ENCODE peak calls at places on chromosomes 5 and 9, in ten cellular contexts. N is ovary, T is sigmoid colon, G is psoas muscle, B is upper lobe of left lung, P is uterus, L is heart left ventricle, J is Caco-2, Z is right lobe of liver, A is cardiac muscle cell. O is an unnamed sample.
A peak's percentile ranks its signal among the peaks of the same experiment; 100 is the strongest.

GRCh38 chr5:81787843-81788242 is 36.9 kb upstream of the SSBP2 start:
- DNase-seq in J (no peak), A (peak; percentile 91), N (peak; percentile 45), B (no peak), P (peak; percentile 53), Z (no peak), L (no peak), G (peak; percentile 31), T (peak; percentile 89), O (peak; percentile 86)

GRCh38 chr9:20726144-20726543 is 42.1 kb downstream of the FOCAD start:
- DNase-seq in T (no peak), N (no peak), G (no peak), B (no peak), J (no peak), P (no peak), Z (no peak), L (no peak), A (no peak), O (no peak)

GRCh38 chr5:76617675-76618074 is 5.5 kb downstream of the F2RL2 start:
- DNase-seq in G (no peak), B (no peak), L (no peak), N (no peak), P (no peak), A (peak; percentile 72), T (no peak), J (no peak), Z (no peak), O (no peak)

GRCh38 chr5:140480310-140481014 is 67.0 kb upstream of the EIF4EBP3 start:
- DNase-seq in G (no peak), A (peak; percentile 19), Z (no peak), N (no peak), B (no peak), T (no peak), P (no peak), L (no peak), J (no peak), O (no peak)

GRCh38 chr5:132688536-132689409 is 15.0 kb downstream of the IL4 start:
- DNase-seq in N (no peak), Z (no peak), L (no peak), B (no peak), J (no peak), G (no peak), T (no peak), A (peak; percentile 42), P (no peak), O (no peak)

GRCh38 chr9:99807276-99807852 is 14.3 kb upstream of the NR4A3 start:
- DNase-seq in G (peak; percentile 58), P (peak; percentile 65), Z (peak; percentile 63), B (no peak), J (peak; percentile 55), N (peak; percentile 54), L (peak; percentile 64), T (peak; percentile 85), A (peak; percentile 70), O (peak; percentile 36)

GRCh38 chr5:15827786-15828185 is 327.8 kb downstream of the FBXL7 start:
- DNase-seq in Z (no peak), A (no peak), G (no peak), P (no peak), N (no peak), L (no peak), B (no peak), J (no peak), T (no peak), O (no peak)

GRCh38 chr9:690517-691111 is 150.9 kb upstream of the DMRT1 start:
- DNase-seq in T (no peak), N (no peak), B (no peak), P (no peak), Z (no peak), J (no peak), A (no peak), L (no peak), G (no peak), O (no peak)

GRCh38 chr5:23139338-23140171 is 286.4 kb upstream of the CDH12 start:
- DNase-seq in G (no peak), L (no peak), N (no peak), T (no peak), B (no peak), Z (no peak), A (peak; percentile 4), P (no peak), J (no peak), O (no peak)

GRCh38 chr5:154390746-154391359 is 54.9 kb upstream of the SAP30L start:
- DNase-seq in A (no peak), T (no peak), B (no peak), L (no peak), Z (no peak), P (no peak), G (no peak), J (no peak), N (no peak), O (no peak)

GRCh38 chr5:68041293-68041692 is 174.3 kb upstream of the PIK3R1 start:
- DNase-seq in P (no peak), J (no peak), T (no peak), L (peak; percentile 63), A (no peak), G (no peak), B (peak; percentile 27), N (no peak), Z (no peak), O (peak; percentile 32)

GRCh38 chr5:66306105-66306843 is 162.2 kb downstream of the SREK1 start:
- DNase-seq in P (peak; percentile 48), A (peak; percentile 82), J (peak; percentile 64), N (peak; percentile 42), T (peak; percentile 72), B (no peak), G (no peak), L (no peak), Z (peak; percentile 63), O (peak; percentile 46)

GRCh38 chr5:17157916-17158529 is 59.4 kb upstream of the BASP1 start:
- DNase-seq in T (no peak), N (no peak), J (no peak), Z (no peak), P (no peak), G (no peak), A (peak; percentile 93), L (no peak), B (no peak), O (no peak)

GRCh38 chr9:114035845-114036785 is 42.0 kb downstream of the AMBP start:
- DNase-seq in G (no peak), L (peak; percentile 37), A (no peak), T (peak; percentile 38), J (no peak), P (no peak), B (peak; percentile 62), Z (peak; percentile 30), N (no peak), O (no peak)

GRCh38 chr5:41312066-41312465 is 98.7 kb upstream of the C6 start:
- DNase-seq in J (no peak), P (no peak), G (no peak), N (no peak), T (no peak), Z (no peak), A (no peak), L (no peak), B (no peak), O (no peak)
- H3K4me3 ChIP-seq in J (no peak overlapping the region), P (no peak overlapping the region), G (no peak overlapping the region), N (no peak overlapping the region), T (no peak overlapping the region), Z (no peak overlapping the region), A (no peak overlapping the region), L (no peak overlapping the region), B (no peak overlapping the region), O (no peak overlapping the region)

GRCh38 chr5:136242136-136242535 is 49.2 kb upstream of the SMIM32 start:
- DNase-seq in J (no peak), Z (no peak), N (no peak), A (no peak), P (no peak), L (no peak), T (no peak), B (no peak), G (no peak), O (no peak)
- H3K4me1 ChIP-seq in J (no peaks in the 10 kb centered on the region), Z (no peaks in the 10 kb centered on the region), N (no peaks in the 10 kb centered on the region), A (no peaks in the 10 kb centered on the region), P (no peaks in the 10 kb centered on the region), L (no peaks in the 10 kb centered on the region), T (no peaks in the 10 kb centered on the region), B (no peaks in the 10 kb centered on the region), G (no peaks in the 10 kb centered on the region), O (no peaks in the 10 kb centered on the region)

GRCh38 chr5:60522299-60522915 is 177.6 kb downstream of the DEPDC1B start:
- DNase-seq in B (no peak), N (no peak), Z (no peak), G (no peak), A (peak; percentile 61), L (no peak), P (no peak), T (no peak), J (no peak), O (no peak)
- H3K4me3 ChIP-seq in B (no peak overlapping the region), N (no peak overlapping the region), Z (no peak overlapping the region), G (no peak overlapping the region), A (no peak overlapping the region), L (no peak overlapping the region), P (no peak overlapping the region), T (no peak overlapping the region), J (no peak overlapping the region), O (no peak overlapping the region)

GRCh38 chr5:1493413-1493812 is 30.3 kb downstream of the LPCAT1 start:
- DNase-seq in P (no peak), L (no peak), N (no peak), T (no peak), G (no peak), J (no peak), Z (no peak), A (no peak), B (peak; percentile 60), O (no peak)

GRCh38 chr5:1492757-1493156 is 31.0 kb downstream of the LPCAT1 start:
- DNase-seq in A (no peak), Z (no peak), L (no peak), G (no peak), T (no peak), N (no peak), P (no peak), B (no peak), J (no peak), O (no peak)

GRCh38 chr5:1495525-1495897 is 28.2 kb downstream of the LPCAT1 start:
- DNase-seq in T (no peak), P (no peak), G (no peak), L (no peak), J (no peak), N (no peak), B (no peak), Z (no peak), A (no peak), O (no peak)

GRCh38 chr5:1493941-1494340 is 29.8 kb downstream of the LPCAT1 start:
- DNase-seq in L (no peak), T (no peak), P (no peak), J (no peak), A (no peak), G (no peak), Z (no peak), N (no peak), B (peak; percentile 50), O (no peak)

DNA sequence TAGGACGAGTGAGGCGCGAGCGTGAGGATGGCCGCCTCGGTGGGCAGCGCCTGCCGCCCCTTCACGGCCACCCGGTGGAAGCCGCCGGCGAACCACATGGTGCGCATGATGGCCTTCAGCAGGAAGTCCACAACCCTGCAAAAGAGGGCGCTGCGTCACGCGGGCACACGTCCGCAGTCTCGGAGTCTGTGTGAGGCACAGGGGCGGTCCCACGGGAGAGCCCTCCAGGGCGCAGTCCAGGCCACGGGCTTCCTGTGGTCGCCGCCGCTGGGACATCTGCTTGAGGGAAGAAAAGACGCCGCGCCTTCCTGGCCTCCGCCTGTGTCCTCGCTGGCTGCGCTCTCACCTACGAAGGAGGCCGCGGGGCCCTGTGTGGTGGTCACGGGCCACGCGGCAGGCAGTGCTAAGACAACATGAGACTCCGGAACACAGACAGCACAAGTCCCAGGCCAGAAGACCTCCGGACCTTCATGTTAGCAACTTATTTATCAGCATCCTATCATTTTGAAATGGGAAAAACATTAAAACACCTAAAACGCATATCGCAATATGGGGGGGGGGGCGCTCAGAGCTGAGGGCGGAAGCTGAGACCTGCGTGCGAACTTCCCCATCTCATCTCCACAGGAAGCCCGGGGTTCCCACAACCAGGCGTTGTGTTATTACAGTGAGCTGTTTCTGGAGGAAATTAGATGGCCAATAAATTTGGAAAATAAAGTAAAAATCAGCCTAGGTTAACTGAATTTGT is 28.8 kb downstream of the LPCAT1 start:
- DNase-seq in G (no peak), B (peak; percentile 89), T (no peak), N (no peak), Z (no peak), P (no peak), A (no peak), J (no peak), L (peak; percentile 79), O (no peak)
- H3K4me1 ChIP-seq in G (peaks cover under 1% of the 10 kb centered on the region), B (peaks cover 15% of the 10 kb centered on the region), T (peaks cover 15% of the 10 kb centered on the region), N (no peaks in the 10 kb centered on the region), Z (no peaks in the 10 kb centered on the region), P (peaks cover 6% of the 10 kb centered on the region), A (no peaks in the 10 kb centered on the region), J (no peaks in the 10 kb centered on the region), L (peaks cover 10% of the 10 kb centered on the region), O (peaks cover 2% of the 10 kb centered on the region)